ENCODE peak calls at places on chromosomes 16 and 17, in seven cellular contexts. One of them, this sample, is unnamed.

GRCh38 chr17:27282054-27282501 is 11.8 kb upstream of the WSB1 start:
- DNase-seq in SK-N-SH: no peak
- DNase-seq in HepG2: no peak
- DNase-seq in GM12878: peak
- DNase-seq in T47D: no peak
- DNase-seq in H1: no peak
- DNase-seq in K562: no peak
- DNase-seq in this sample: no peak

GRCh38 chr17:8837438-8838075 is 29.9 kb downstream of the PIK3R6 start:
- DNase-seq in SK-N-SH: no peak
- DNase-seq in HepG2: no peak
- DNase-seq in GM12878: no peak
- DNase-seq in T47D: no peak
- DNase-seq in H1: no peak
- DNase-seq in K562: no peak
- DNase-seq in this sample: no peak

GRCh38 chr16:9598731-9599083 is 507.3 kb downstream of the HAPSTR1 start:
- DNase-seq in SK-N-SH: no peak
- DNase-seq in HepG2: no peak
- DNase-seq in GM12878: no peak
- DNase-seq in T47D: no peak
- DNase-seq in H1: no peak
- DNase-seq in K562: no peak
- DNase-seq in this sample: no peak

GRCh38 chr17:35243459-35244204 is 760 bp downstream of the SLFN5 start:
- DNase-seq in SK-N-SH: peak
- DNase-seq in HepG2: no peak
- DNase-seq in GM12878: no peak
- DNase-seq in T47D: no peak
- DNase-seq in H1: no peak
- DNase-seq in K562: no peak
- DNase-seq in this sample: no peak

GRCh38 chr16:56982695-56983094 is 6.7 kb upstream of the NLRC5 start:
- DNase-seq in SK-N-SH: no peak
- DNase-seq in HepG2: no peak
- DNase-seq in GM12878: no peak
- DNase-seq in T47D: no peak
- DNase-seq in H1: no peak
- DNase-seq in K562: no peak
- DNase-seq in this sample: no peak

GRCh38 chr16:79278506-79278905 is 322.0 kb downstream of the MAF start:
- DNase-seq in SK-N-SH: no peak
- DNase-seq in HepG2: no peak
- DNase-seq in GM12878: no peak
- DNase-seq in T47D: no peak
- DNase-seq in H1: no peak
- DNase-seq in K562: no peak
- DNase-seq in this sample: no peak

GRCh38 chr17:58176200-58176599 is 9.4 kb downstream of the OR4D2 start:
- DNase-seq in SK-N-SH: no peak
- DNase-seq in HepG2: no peak
- DNase-seq in GM12878: no peak
- DNase-seq in T47D: no peak
- DNase-seq in H1: no peak
- DNase-seq in K562: no peak
- DNase-seq in this sample: no peak

GRCh38 chr17:82228278-82228841 is 482 bp upstream of the SLC16A3 start:
- DNase-seq in SK-N-SH: no peak
- DNase-seq in HepG2: no peak
- DNase-seq in GM12878: no peak
- DNase-seq in T47D: no peak
- DNase-seq in H1: no peak
- DNase-seq in K562: no peak
- DNase-seq in this sample: no peak

GRCh38 chr17:5537251-5537650 is 47.1 kb downstream of the NLRP1 start:
- DNase-seq in SK-N-SH: no peak
- DNase-seq in HepG2: no peak
- DNase-seq in GM12878: no peak
- DNase-seq in T47D: no peak
- DNase-seq in H1: no peak
- DNase-seq in K562: no peak
- DNase-seq in this sample: no peak

GRCh38 chr17:80778716-80779115 is 212.9 kb upstream of the CHMP6 start:
- DNase-seq in SK-N-SH: no peak
- DNase-seq in HepG2: no peak
- DNase-seq in GM12878: no peak
- DNase-seq in T47D: no peak
- DNase-seq in H1: no peak
- DNase-seq in K562: no peak
- DNase-seq in this sample: no peak

GRCh38 chr16:70377782-70378181 is 31.1 kb downstream of the DDX19A start:
- DNase-seq in SK-N-SH: no peak
- DNase-seq in HepG2: no peak
- DNase-seq in GM12878: no peak
- DNase-seq in T47D: no peak
- DNase-seq in H1: no peak
- DNase-seq in K562: no peak
- DNase-seq in this sample: no peak

GRCh38 chr17:81329927-81330883 is 35.1 kb upstream of the SLC38A10 start:
- DNase-seq in SK-N-SH: no peak
- DNase-seq in HepG2: peak
- DNase-seq in GM12878: no peak
- DNase-seq in T47D: peak
- DNase-seq in H1: no peak
- DNase-seq in K562: no peak
- DNase-seq in this sample: no peak

GRCh38 chr17:7927596-7927995 is 2.1 kb downstream of the KCNAB3 start:
- DNase-seq in SK-N-SH: no peak
- DNase-seq in HepG2: no peak
- DNase-seq in GM12878: no peak
- DNase-seq in T47D: no peak
- DNase-seq in H1: no peak
- DNase-seq in K562: no peak
- DNase-seq in this sample: no peak

GRCh38 chr17:48852251-48852650 is 21.4 kb downstream of the CALCOCO2 start:
- DNase-seq in SK-N-SH: no peak
- DNase-seq in HepG2: no peak
- DNase-seq in GM12878: no peak
- DNase-seq in T47D: no peak
- DNase-seq in H1: no peak
- DNase-seq in K562: no peak
- DNase-seq in this sample: no peak

GRCh38 chr17:31405941-31406371 is 14.5 kb downstream of the RAB11FIP4 start:
- DNase-seq in SK-N-SH: peak
- DNase-seq in HepG2: no peak
- DNase-seq in GM12878: no peak
- DNase-seq in T47D: no peak
- DNase-seq in H1: no peak
- DNase-seq in K562: no peak
- DNase-seq in this sample: no peak

GRCh38 chr16:7236824-7237410 is 95.7 kb upstream of the RBFOX1 start:
- DNase-seq in SK-N-SH: peak
- DNase-seq in HepG2: no peak
- DNase-seq in GM12878: no peak
- DNase-seq in T47D: no peak
- DNase-seq in H1: no peak
- DNase-seq in K562: no peak
- DNase-seq in this sample: no peak

GRCh38 chr17:74361613-74362391 is at the start of gene BTBD17:
- DNase-seq in SK-N-SH: peak
- DNase-seq in HepG2: peak
- DNase-seq in GM12878: no peak
- DNase-seq in T47D: no peak
- DNase-seq in H1: no peak
- DNase-seq in K562: peak
- DNase-seq in this sample: no peak

GRCh38 chr17:9290226-9290613 is 268.9 kb downstream of the NTN1 start:
- DNase-seq in SK-N-SH: no peak
- DNase-seq in HepG2: no peak
- DNase-seq in GM12878: no peak
- DNase-seq in T47D: no peak
- DNase-seq in H1: no peak
- DNase-seq in K562: no peak
- DNase-seq in this sample: no peak

GRCh38 chr16:76910931-76911330 is 280.1 kb upstream of the MON1B start:
- DNase-seq in SK-N-SH: no peak
- DNase-seq in HepG2: no peak
- DNase-seq in GM12878: no peak
- DNase-seq in T47D: no peak
- DNase-seq in H1: no peak
- DNase-seq in K562: no peak
- DNase-seq in this sample: no peak

GRCh38 chr16:19417640-19418039 is at the start of gene TMC5:
- DNase-seq in SK-N-SH: no peak
- DNase-seq in HepG2: no peak
- DNase-seq in GM12878: no peak
- DNase-seq in T47D: no peak
- DNase-seq in H1: no peak
- DNase-seq in K562: peak
- DNase-seq in this sample: no peak

GRCh38 chr16:19415461-19415860 is 2.2 kb upstream of the TMC5 start:
- DNase-seq in SK-N-SH: no peak
- DNase-seq in HepG2: no peak
- DNase-seq in GM12878: no peak
- DNase-seq in T47D: no peak
- DNase-seq in H1: no peak
- DNase-seq in K562: no peak
- DNase-seq in this sample: no peak

GRCh38 chr16:19419691-19420060 is 2.0 kb downstream of the TMC5 start:
- DNase-seq in SK-N-SH: no peak
- DNase-seq in HepG2: no peak
- DNase-seq in GM12878: no peak
- DNase-seq in T47D: no peak
- DNase-seq in H1: no peak
- DNase-seq in K562: no peak
- DNase-seq in this sample: peak

GRCh38 chr16:19415918-19416317 is 1.8 kb upstream of the TMC5 start:
- DNase-seq in SK-N-SH: no peak
- DNase-seq in HepG2: no peak
- DNase-seq in GM12878: no peak
- DNase-seq in T47D: no peak
- DNase-seq in H1: no peak
- DNase-seq in K562: no peak
- DNase-seq in this sample: no peak

DNA sequence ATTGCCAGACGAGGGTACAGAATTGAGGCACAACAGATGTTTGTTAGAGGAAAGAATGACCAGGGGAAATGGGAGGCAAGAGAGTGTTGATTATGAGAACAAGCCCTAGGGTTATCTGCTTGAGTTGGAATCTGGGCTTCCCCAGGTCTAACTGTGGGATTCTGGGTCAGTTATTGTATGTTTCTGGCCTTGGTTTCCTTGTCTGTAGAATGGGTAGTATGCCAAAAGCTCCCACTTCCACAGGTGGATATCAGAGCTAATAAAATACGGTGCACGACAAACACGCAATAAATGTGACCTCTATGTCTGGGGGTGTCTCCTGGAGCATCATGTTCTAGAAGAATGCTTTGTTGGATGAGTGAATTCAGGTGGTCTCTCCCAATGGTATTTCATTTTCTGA is 517 bp downstream of the TMC5 start:
- DNase-seq in SK-N-SH: no peak
- DNase-seq in HepG2: no peak
- DNase-seq in GM12878: no peak
- DNase-seq in T47D: no peak
- DNase-seq in H1: no peak
- DNase-seq in K562: no peak
- DNase-seq in this sample: no peak
- TF ChIP-seq JUND in SK-N-SH: no peak
- TF ChIP-seq JUND in HepG2: no peak
- TF ChIP-seq JUND in GM12878: no peak
- TF ChIP-seq JUND in T47D: no peak
- TF ChIP-seq JUND in H1: no peak
- TF ChIP-seq JUND in K562: no peak
- TF ChIP-seq JUND in this sample: no peak

GRCh38 chr17:78575899-78576298 is 1.3 kb downstream of the DNAH17 start:
- DNase-seq in SK-N-SH: no peak
- DNase-seq in HepG2: no peak
- DNase-seq in GM12878: no peak
- DNase-seq in T47D: no peak
- DNase-seq in H1: no peak
- DNase-seq in K562: no peak
- DNase-seq in this sample: no peak
- TF ChIP-seq JUND in SK-N-SH: no peak
- TF ChIP-seq JUND in HepG2: no peak
- TF ChIP-seq JUND in GM12878: no peak
- TF ChIP-seq JUND in T47D: no peak
- TF ChIP-seq JUND in H1: no peak
- TF ChIP-seq JUND in K562: no peak
- TF ChIP-seq JUND in this sample: no peak

DNA sequence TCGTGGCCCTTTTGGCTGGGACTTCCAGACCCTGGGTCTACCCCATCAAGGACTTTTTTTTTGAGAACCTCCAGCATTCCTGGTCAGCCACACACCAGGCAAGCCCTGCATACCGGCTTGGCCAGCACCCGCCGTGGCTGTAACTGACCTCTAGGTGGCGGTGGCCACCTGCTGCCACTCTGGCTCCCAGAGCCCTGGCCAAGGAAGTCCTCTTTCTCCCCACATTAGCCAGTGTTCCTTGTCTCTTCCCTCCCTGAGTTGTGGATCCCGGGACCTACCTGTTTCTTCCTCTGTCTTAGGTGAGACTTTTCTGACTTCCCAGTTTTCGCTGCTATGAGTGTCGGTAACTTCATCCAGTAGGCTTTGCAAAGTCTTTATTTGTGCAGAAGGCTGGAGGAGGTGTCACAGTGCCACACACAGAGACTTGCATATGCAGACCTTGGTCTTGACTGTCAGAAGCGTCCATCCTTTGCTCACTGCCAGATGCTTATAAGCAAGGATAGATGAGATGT is 348.3 kb downstream of the CPPED1 start:
- DNase-seq in SK-N-SH: peak
- DNase-seq in HepG2: peak
- DNase-seq in GM12878: no peak
- DNase-seq in T47D: peak
- DNase-seq in H1: peak
- DNase-seq in K562: peak
- DNase-seq in this sample: peak
- TF ChIP-seq JUND in SK-N-SH: no peak
- TF ChIP-seq JUND in HepG2: no peak
- TF ChIP-seq JUND in GM12878: no peak
- TF ChIP-seq JUND in T47D: no peak
- TF ChIP-seq JUND in H1: no peak
- TF ChIP-seq JUND in K562: no peak
- TF ChIP-seq JUND in this sample: no peak

GRCh38 chr17:64938925-64939474 is 19.7 kb upstream of the LRRC37A3 start:
- DNase-seq in SK-N-SH: peak
- DNase-seq in HepG2: peak
- DNase-seq in GM12878: no peak
- DNase-seq in T47D: no peak
- DNase-seq in H1: peak
- DNase-seq in K562: peak
- DNase-seq in this sample: no peak
- TF ChIP-seq JUND in SK-N-SH: no peak
- TF ChIP-seq JUND in HepG2: no peak
- TF ChIP-seq JUND in GM12878: no peak
- TF ChIP-seq JUND in T47D: no peak
- TF ChIP-seq JUND in H1: no peak
- TF ChIP-seq JUND in K562: peak
- TF ChIP-seq JUND in this sample: no peak